ENCODE peak calls at places on chromosome 19, in eight cellular contexts. B is ELF-1, G is M059J, N is non-pigmented ciliary epithelial cell, V is SW 1271, S is lower leg skin, Q is thoracic aorta, Y is GM06990. R is an unnamed sample.

GRCh38 chr19:34276614-34277013 is 22.3 kb downstream of the GARRE1 start:
- DNase-seq in B (no peak), Y (no peak), V (no peak), S (no peak), G (no peak), Q (no peak), N (no peak), R (no peak)

GRCh38 chr19:51729781-51730180 is 6.0 kb upstream of the HAS1 start:
- DNase-seq in S (no peak), V (no peak), Y (no peak), N (no peak), Q (no peak), G (peak), B (no peak), R (no peak)

GRCh38 chr19:4640247-4641000 is 1.1 kb downstream of the TNFAIP8L1 start:
- DNase-seq in V (no peak), G (no peak), Q (no peak), Y (no peak), S (no peak), N (no peak), B (peak), R (no peak)

GRCh38 chr19:47309608-47310007 is at the start of gene C5AR1:
- DNase-seq in S (peak), G (peak), N (no peak), B (no peak), Y (no peak), V (no peak), Q (no peak), R (no peak)

GRCh38 chr19:6887326-6887725 is at the start of gene ADGRE1:
- DNase-seq in S (peak), G (no peak), B (no peak), Y (no peak), V (no peak), Q (no peak), N (no peak), R (no peak)

GRCh38 chr19:54937926-54938325 is 9.4 kb downstream of the NLRP7 start:
- DNase-seq in Y (peak), B (no peak), S (no peak), G (no peak), Q (no peak), V (no peak), N (no peak), R (no peak)

GRCh38 chr19:18764591-18765051 is 26.5 kb downstream of the COMP start:
- DNase-seq in B (no peak), V (no peak), Y (no peak), G (peak), N (no peak), S (no peak), Q (no peak), R (no peak)

GRCh38 chr19:42216653-42217521 is 590 bp downstream of the DEDD2 start:
- DNase-seq in Y (peak), N (no peak), S (peak), G (peak), V (peak), Q (no peak), B (peak), R (no peak)